ENCODE peak calls at places on chromosome 1, in five cellular contexts. K is HAP-1; I is cardiac fibroblast; Z is CD8-positive, alpha-beta T cell; H is dorsolateral prefrontal cortex. F is an unnamed sample.

GRCh38 chr1:3614755-3615742 is 3.7 kb upstream of the MEGF6 start:
- DNase-seq in H (no peak), K (no peak), I (no peak), Z (no peak), F (no peak)

GRCh38 chr1:206772228-206773002 is at the start of gene IL10:
- DNase-seq in I (no peak), H (no peak), K (no peak), Z (no peak), F (no peak)

GRCh38 chr1:20233394-20233793 is 47.1 kb upstream of the PLA2G2C start:
- DNase-seq in H (no peak), K (no peak), I (peak), Z (no peak), F (no peak)

GRCh38 chr1:159881930-159882839 is 17.8 kb downstream of the CFAP45 start:
- DNase-seq in I (peak), K (no peak), Z (no peak), H (no peak), F (no peak)

GRCh38 chr1:24085546-24085945 is 26.4 kb downstream of the MYOM3 start:
- DNase-seq in Z (no peak), K (no peak), H (no peak), I (peak), F (no peak)

GRCh38 chr1:180909005-180909414 is 3.7 kb upstream of the KIAA1614 start:
- DNase-seq in I (no peak), Z (no peak), H (no peak), K (no peak), F (no peak)

GRCh38 chr1:55284856-55285255 is 69.7 kb upstream of the USP24 start:
- DNase-seq in Z (no peak), K (no peak), H (no peak), I (peak), F (no peak)

GRCh38 chr1:234069760-234070159 is 165.3 kb downstream of the SLC35F3 start:
- DNase-seq in K (no peak), Z (no peak), H (no peak), I (no peak), F (no peak)

GRCh38 chr1:30345525-30346145 is 377.8 kb downstream of the MATN1 start:
- DNase-seq in Z (no peak), K (no peak), I (no peak), H (no peak), F (no peak)

GRCh38 chr1:183550915-183551314 is 39.3 kb downstream of the NCF2 start:
- DNase-seq in K (no peak), H (no peak), Z (no peak), I (no peak), F (no peak)

GRCh38 chr1:48003741-48004503 is 6.7 kb upstream of the TRABD2B start:
- DNase-seq in Z (no peak), I (no peak), K (no peak), H (no peak), F (no peak)

GRCh38 chr1:51792864-51793263 is 85.7 kb downstream of the NRDC start:
- DNase-seq in H (no peak), I (peak), K (no peak), Z (no peak), F (no peak)

GRCh38 chr1:208185801-208186201 is 58.4 kb downstream of the PLXNA2 start:
- DNase-seq in K (no peak), H (no peak), Z (no peak), I (no peak), F (no peak)

GRCh38 chr1:4110888-4111287 is 210.8 kb upstream of the C1orf174 start:
- DNase-seq in Z (no peak), H (no peak), K (no peak), I (no peak), F (no peak)

GRCh38 chr1:82455342-82455741 is 654.6 kb downstream of the ADGRL2 start:
- DNase-seq in H (no peak), I (no peak), Z (no peak), K (no peak), F (no peak)

GRCh38 chr1:4778056-4778455 is 123.6 kb downstream of the AJAP1 start:
- DNase-seq in K (no peak), H (peak), Z (no peak), I (no peak), F (no peak)

GRCh38 chr1:112542206-112542973 is 33.6 kb downstream of the WNT2B start:
- DNase-seq in I (no peak), K (no peak), H (no peak), Z (no peak), F (no peak)

GRCh38 chr1:113058861-113059441 is 14.0 kb upstream of the LRIG2 start:
- DNase-seq in K (no peak), Z (no peak), H (no peak), I (no peak), F (no peak)

GRCh38 chr1:18546026-18546425 is 65.3 kb downstream of the KLHDC7A start:
- DNase-seq in K (no peak), Z (no peak), I (no peak), H (no peak), F (no peak)

GRCh38 chr1:181251001-181251712 is 162.7 kb downstream of the IER5 start:
- DNase-seq in K (no peak), Z (no peak), I (peak), H (no peak), F (no peak)

GRCh38 chr1:15941044-15941840 is 34.7 kb downstream of the ZBTB17 start:
- DNase-seq in H (no peak), K (no peak), I (no peak), Z (no peak), F (no peak)

GRCh38 chr1:159945483-159946241 is at the start of gene IGSF9:
- DNase-seq in H (peak), Z (peak), I (peak), K (peak), F (peak)

GRCh38 chr1:225617956-225618355 is 35.0 kb downstream of the ENAH start:
- DNase-seq in Z (no peak), I (no peak), K (no peak), H (no peak), F (no peak)

GRCh38 chr1:230430499-230430898 is 4.4 kb upstream of the PGBD5 start:
- DNase-seq in K (no peak), I (no peak), Z (no peak), H (no peak), F (no peak)

GRCh38 chr1:168706376-168706995 is 22.5 kb downstream of the DPT start:
- DNase-seq in K (no peak), H (no peak), Z (no peak), I (no peak), F (no peak)

GRCh38 chr1:92136316-92136715 is 56.2 kb downstream of the BTBD8 start:
- DNase-seq in I (peak), K (no peak), H (no peak), Z (no peak), F (no peak)
- H3K4me3 ChIP-seq in I (no peak), K (no peak), H (no peak), Z (no peak), F (no peak)

DNA sequence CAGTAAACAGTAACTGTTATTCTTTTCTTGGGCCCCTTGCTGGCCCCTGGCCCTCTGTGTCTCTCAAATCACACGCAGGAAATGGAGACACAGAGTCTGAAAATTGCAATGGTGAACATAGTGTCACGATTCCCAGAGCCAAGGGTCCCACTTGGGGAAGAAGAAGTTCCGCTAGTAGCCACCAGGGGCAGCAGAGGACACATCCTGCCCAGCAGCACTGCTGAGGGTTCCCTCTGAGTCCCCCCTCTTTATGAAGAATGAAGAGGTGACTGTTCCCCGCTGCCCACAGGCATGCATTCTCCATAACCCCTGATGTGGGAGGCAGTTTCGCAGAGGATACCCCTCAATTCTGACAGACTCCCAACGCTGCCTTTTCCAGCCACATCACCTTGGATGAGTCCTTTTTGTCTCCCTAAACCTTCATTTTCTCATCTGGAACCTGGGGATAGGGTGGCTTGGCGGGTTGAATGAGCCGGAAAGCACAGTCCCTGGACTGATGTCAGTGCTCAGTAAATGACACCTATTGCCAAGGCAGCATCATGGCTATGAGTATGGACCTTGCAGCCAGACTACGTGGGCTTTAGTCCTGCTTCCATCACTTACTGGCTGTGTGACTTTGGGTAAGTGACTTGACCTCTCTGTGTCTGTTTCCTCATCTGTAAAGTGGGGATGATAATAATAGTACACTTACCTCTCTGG is 238.0 kb upstream of the TMEM51 start:
- DNase-seq in K (no peak), Z (no peak), H (peak), I (peak), F (peak)
- H3K4me3 ChIP-seq in K (no peak), Z (no peak), H (no peak), I (no peak), F (no peak)

GRCh38 chr1:204406621-204407020 is 5.0 kb downstream of the PPP1R15B start:
- DNase-seq in H (no peak), K (no peak), I (no peak), Z (no peak), F (no peak)
- H3K4me3 ChIP-seq in H (peak), K (peak), I (peak), Z (peak), F (no peak)

DNA sequence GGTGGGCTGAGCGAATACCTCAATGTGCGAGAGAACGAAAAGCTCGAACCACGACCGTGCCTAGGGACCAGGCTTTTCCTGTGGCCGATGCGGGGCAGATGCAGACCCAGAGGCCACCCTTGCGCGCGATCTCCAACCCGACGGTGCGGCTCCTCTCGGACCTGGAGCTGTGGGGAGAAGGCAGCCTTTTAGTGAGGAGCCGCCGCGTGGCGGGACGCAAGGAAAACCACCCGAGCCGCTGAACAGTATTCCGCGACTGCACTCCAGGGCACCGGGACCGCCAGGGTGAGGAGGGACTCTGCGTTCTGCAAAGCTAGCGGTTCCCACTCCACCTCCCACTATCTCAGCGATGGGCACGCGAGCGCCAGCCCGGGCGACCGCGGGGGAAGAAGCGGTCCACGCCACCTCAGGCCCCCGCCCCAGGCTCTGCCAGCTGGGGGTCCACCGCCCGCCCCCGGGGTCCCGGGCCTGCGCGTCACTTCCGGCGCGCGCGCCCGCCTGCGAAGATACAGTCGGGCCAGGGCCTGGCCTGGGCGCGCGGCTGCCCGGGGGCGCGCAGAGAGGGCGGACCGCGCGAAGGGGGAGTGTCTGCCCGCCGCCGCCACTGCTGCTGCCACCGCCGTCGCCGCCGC is 66.5 kb upstream of the PRKACB start:
- DNase-seq in K (peak), I (peak), H (peak), Z (peak), F (peak)
- H3K4me3 ChIP-seq in K (peak), I (peak), H (peak), Z (peak), F (peak)

DNA sequence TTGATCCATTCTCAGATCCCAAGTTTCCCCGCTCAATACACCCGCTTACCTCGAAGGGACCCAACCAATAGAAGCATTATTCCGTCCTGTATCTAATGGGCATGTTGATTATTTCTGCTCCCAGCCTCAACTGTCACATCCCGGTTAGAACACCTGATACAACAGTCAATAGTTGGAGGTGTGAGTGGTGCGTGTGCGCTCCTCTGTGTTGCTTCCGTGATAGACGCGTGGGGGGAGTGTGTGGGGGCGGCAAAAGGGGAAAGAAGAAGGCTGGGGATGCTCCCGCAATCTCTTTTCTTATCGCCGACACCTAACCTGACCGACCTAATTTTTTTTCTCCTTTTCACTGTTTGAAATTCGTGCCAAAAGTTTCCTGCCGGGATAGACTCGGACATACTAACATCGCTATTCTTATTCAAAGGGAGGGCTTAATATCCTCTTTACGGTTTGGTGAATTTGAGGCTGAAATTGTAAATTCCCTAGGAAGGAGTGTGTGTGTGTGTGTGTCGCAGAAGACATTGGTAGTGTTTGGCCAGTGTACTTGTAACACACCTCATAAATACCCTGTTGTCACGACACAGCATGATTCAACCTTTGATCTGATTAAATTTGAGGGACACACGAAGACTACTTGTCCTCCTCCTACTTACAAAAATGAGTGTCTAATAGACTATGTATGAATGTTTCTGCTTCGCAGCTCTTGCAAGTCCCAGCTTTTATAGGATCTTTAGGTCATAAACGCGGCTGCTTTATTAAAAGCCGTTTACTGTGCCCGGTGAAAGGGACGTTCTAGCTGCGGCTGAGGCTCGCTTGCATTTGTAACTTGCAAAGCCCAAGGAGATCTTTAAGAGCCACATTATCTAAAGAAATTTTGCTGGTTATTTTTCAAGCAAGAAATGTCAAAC is 1.5 kb upstream of the PROX1 start:
- DNase-seq in Z (no peak), H (no peak), I (no peak), K (no peak), F (no peak)
- H3K4me3 ChIP-seq in Z (no peak), H (peak), I (no peak), K (peak), F (peak)